ENCODE peak calls at places on chromosome 11, in five cellular contexts. O is transverse colon, R is NAMALWA, Y is amniotic stem cell, P is HAP-1. K is an unnamed sample.

GRCh38 chr11:64875369-64876225 is 2.8 kb downstream of the EHD1 start:
- DNase-seq in O (no peak), R (peak; percentile 77), Y (no peak), P (no peak), K (no peak)

GRCh38 chr11:14065153-14065552 is 102.6 kb downstream of the SPON1 start:
- DNase-seq in O (peak; percentile 39), R (no peak), Y (no peak), P (no peak), K (no peak)

GRCh38 chr11:124917115-124917637 is 1.9 kb upstream of the HEPN1 start:
- DNase-seq in O (no peak), R (no peak), Y (no peak), P (no peak), K (no peak)

GRCh38 chr11:76629133-76629852 is 41.3 kb downstream of the LRRC32 start:
- DNase-seq in O (peak; percentile 48), R (peak; percentile 33), Y (no peak), P (no peak), K (no peak)

GRCh38 chr11:6658647-6659046 is 3.0 kb upstream of the DCHS1 start:
- DNase-seq in O (no peak), R (no peak), Y (no peak), P (no peak), K (no peak)

GRCh38 chr11:4455439-4455838 is 6.3 kb downstream of the OR52K2 start:
- DNase-seq in O (no peak), R (no peak), Y (no peak), P (no peak), K (no peak)

GRCh38 chr11:2728128-2728662 is 28.4 kb upstream of the KCNQ1OT1 start:
- DNase-seq in O (no peak), R (no peak), Y (no peak), P (no peak), K (no peak)

GRCh38 chr11:86676533-86677154 is 4.2 kb upstream of the ME3 start:
- DNase-seq in O (no peak), R (peak; percentile 26), Y (no peak), P (peak; percentile 35), K (peak; percentile 32)

K was measured in hepatocyte.